ENCODE peak calls at places on chromosome 20, in eight cellular contexts. U is OCI-LY7, P is hepatocyte, Y is HCT116, T is MM.1S, Z is neural progenitor cell, J is GM23338, M is SK-N-SH. R is an unnamed sample. For H3K4me1, the result is how much of the 10 kb centered on the place peaks cover.

GRCh38 chr20:6644818-6645620 is 122.5 kb upstream of the BMP2 start:
- DNase-seq in U (no peak), P (no peak), Y (no peak), T (no peak), Z (no peak), J (no peak), M (no peak), R (no peak)

GRCh38 chr20:10323729-10324128 is 105.1 kb downstream of the SNAP25 start:
- DNase-seq in U (no peak), P (no peak), Y (no peak), T (no peak), Z (no peak), J (no peak), M (no peak), R (no peak)

GRCh38 chr20:33291416-33291815 is 8.4 kb downstream of the BPIFB1 start:
- DNase-seq in U (no peak), P (no peak), Y (no peak), T (no peak), Z (no peak), J (no peak), M (no peak), R (no peak)

GRCh38 chr20:31514154-31515071 is at the start of gene HM13:
- DNase-seq in U (peak), P (peak), Y (peak), T (peak), Z (peak), J (peak), M (peak), R (peak)

GRCh38 chr20:5569021-5569420 is 181.2 kb upstream of the SHLD1 start:
- DNase-seq in U (peak), P (peak), Y (peak), T (peak), Z (no peak), J (peak), M (peak), R (peak)

GRCh38 chr20:59178983-59179595 is 15.5 kb downstream of the ZNF831 start:
- DNase-seq in U (no peak), P (no peak), Y (no peak), T (no peak), Z (peak), J (no peak), M (no peak), R (no peak)

GRCh38 chr20:48157970-48158369 is 372.7 kb upstream of the SULF2 start:
- DNase-seq in U (no peak), P (no peak), Y (no peak), T (no peak), Z (no peak), J (no peak), M (no peak), R (peak)

GRCh38 chr20:44759595-44759994 is 13.9 kb downstream of the KCNK15 start:
- DNase-seq in U (no peak), P (no peak), Y (no peak), T (no peak), Z (no peak), J (no peak), M (peak), R (no peak)

GRCh38 chr20:40758790-40759189 is 69.8 kb upstream of the MAFB start:
- DNase-seq in U (no peak), P (no peak), Y (no peak), T (no peak), Z (no peak), J (no peak), M (no peak), R (no peak)

GRCh38 chr20:10414982-10415650 is 18.9 kb downstream of the MKKS start:
- DNase-seq in U (no peak), P (no peak), Y (no peak), T (no peak), Z (peak), J (peak), M (no peak), R (peak)

DNA sequence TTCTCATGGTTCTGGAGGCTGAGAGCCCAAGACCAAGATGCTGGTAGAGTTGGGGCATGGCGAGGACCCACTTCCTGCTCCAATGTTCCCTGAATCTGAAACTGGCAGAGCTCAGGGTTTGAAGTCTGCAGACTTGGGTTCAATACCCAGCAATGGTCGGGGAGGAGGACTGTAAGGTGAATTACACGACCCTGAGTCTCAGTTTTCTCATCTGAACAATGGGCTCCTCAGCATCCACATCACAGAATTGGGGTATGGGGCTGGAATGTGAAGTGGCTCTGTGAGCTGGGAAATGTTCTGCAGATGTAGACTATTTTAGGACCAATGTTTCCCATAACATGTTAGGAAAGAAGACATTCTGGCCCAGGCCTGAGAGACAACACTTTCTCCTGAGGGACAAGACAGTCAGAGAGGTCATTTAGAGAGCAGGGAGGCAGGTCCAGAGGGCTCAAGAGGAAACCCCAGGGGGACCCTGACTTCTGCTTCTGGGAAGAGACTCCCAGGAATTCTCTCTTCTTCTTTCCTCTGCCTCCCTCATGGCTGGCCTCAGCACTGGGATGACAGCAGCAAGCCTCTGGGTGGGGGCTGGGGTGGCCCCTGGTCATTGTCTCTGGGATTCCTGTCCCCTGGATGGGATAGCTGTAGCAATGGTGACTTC is 141.3 kb upstream of the PMEPA1 start:
- DNase-seq in U (no peak), P (no peak), Y (no peak), T (no peak), Z (no peak), J (no peak), M (no peak), R (no peak)
- TF ChIP-seq EZH2phosphoT487 in U (no peak), P (no peak), Y (no peak), T (no peak), Z (no peak), J (no peak), M (no peak), R (no peak)

GRCh38 chr20:25223179-25223661 is 24.7 kb upstream of the PYGB start:
- DNase-seq in U (peak), P (peak), Y (peak), T (no peak), Z (peak), J (peak), M (no peak), R (peak)
- H3K4me1 ChIP-seq in U (under half), P (under half), Y (under half), T (under half), Z (under half), J (under half), M (under half), R (under half)

DNA sequence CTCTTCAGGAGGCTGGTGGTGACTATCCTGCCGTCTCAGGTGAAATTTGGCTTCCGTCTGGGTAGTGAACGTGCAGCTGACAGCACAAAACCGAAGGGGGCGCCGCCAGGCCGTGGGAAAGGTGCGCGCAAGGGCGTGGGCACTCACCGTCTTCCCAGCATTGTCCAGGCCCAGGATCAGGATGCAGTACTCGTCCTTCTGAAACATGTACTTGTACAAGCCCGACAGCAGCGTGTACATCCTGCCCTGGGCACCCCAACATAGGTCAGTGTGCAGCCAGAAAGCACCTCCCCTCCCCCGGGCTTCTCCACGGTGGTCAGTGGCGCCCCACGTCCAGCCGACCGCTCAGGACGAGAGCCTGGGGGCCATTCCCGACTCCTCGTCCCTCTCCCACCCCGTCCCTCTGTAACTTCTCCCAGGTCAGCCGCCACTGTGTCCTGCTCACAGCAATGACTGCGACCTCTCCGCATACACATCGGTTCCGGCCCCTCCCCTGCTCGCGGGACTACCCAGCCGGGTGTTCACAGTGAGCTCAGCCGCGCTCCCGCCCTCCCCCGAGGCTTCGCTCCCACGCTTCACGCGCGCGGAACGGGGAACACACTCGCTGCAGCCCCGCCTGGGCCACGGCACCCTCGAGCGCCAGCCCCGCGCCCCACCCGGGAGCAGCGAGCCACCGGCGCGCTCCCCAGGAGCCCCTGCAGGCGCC is 771 bp downstream of the ARFRP1 start:
- DNase-seq in U (peak), P (peak), Y (no peak), T (peak), Z (peak), J (peak), M (peak), R (peak)
- TF ChIP-seq CTCF in U (peak), P (peak), Y (peak), T (peak), Z (peak), J (peak), M (peak), R (peak)

GRCh38 chr20:3328501-3328900 is 79.0 kb downstream of the DNAAF9 start:
- DNase-seq in U (no peak), P (no peak), Y (no peak), T (no peak), Z (no peak), J (no peak), M (no peak), R (no peak)

GRCh38 chr20:3318226-3318884 is 79.4 kb upstream of the SLC4A11 start:
- DNase-seq in U (no peak), P (no peak), Y (no peak), T (no peak), Z (no peak), J (no peak), M (no peak), R (peak)

GRCh38 chr20:3325864-3326263 is 81.6 kb downstream of the DNAAF9 start:
- DNase-seq in U (no peak), P (no peak), Y (no peak), T (no peak), Z (no peak), J (no peak), M (no peak), R (no peak)

GRCh38 chr20:3326779-3327521 is 80.5 kb downstream of the DNAAF9 start:
- DNase-seq in U (no peak), P (no peak), Y (no peak), T (no peak), Z (no peak), J (no peak), M (no peak), R (no peak)

GRCh38 chr20:3323398-3323797 is 84.1 kb downstream of the DNAAF9 start:
- DNase-seq in U (no peak), P (no peak), Y (no peak), T (no peak), Z (no peak), J (no peak), M (no peak), R (peak)
- TF ChIP-seq EZH2phosphoT487 in U (no peak), P (no peak), Y (no peak), T (no peak), Z (no peak), J (no peak), M (no peak), R (no peak)

R was measured in PC-3.